ENCODE peak calls at places on chromosomes 3 and 15, in six cellular contexts. One of them, this sample, is unnamed.

GRCh38 chr3:22885039-22885438 is 318.1 kb upstream of the UBE2E2 start:
- DNase-seq in mesendoderm: no peak
- DNase-seq in neuronal stem cell: no peak
- DNase-seq in IMR-90: no peak
- DNase-seq in mesenchymal stem cell: no peak
- DNase-seq in H1: no peak
- DNase-seq in this sample: no peak

GRCh38 chr15:66862878-66863335 is 160.9 kb downstream of the SMAD6 start:
- DNase-seq in mesendoderm: peak; percentile 90
- DNase-seq in neuronal stem cell: peak; percentile 82
- DNase-seq in IMR-90: peak; percentile 87
- DNase-seq in mesenchymal stem cell: peak; percentile 92
- DNase-seq in H1: peak; percentile 77
- DNase-seq in this sample: peak; percentile 86

GRCh38 chr3:63814300-63814699 is 4.8 kb upstream of the C3orf49 start:
- DNase-seq in mesendoderm: peak; percentile 91
- DNase-seq in neuronal stem cell: no peak
- DNase-seq in IMR-90: peak; percentile 18
- DNase-seq in mesenchymal stem cell: no peak
- DNase-seq in H1: no peak
- DNase-seq in this sample: peak; percentile 2

GRCh38 chr15:56672721-56673120 is 60.6 kb downstream of the ZNF280D start:
- DNase-seq in mesendoderm: no peak
- DNase-seq in neuronal stem cell: no peak
- DNase-seq in IMR-90: peak; percentile 79
- DNase-seq in mesenchymal stem cell: peak; percentile 33
- DNase-seq in H1: no peak
- DNase-seq in this sample: no peak

GRCh38 chr3:110894574-110894973 is 177.0 kb upstream of the NECTIN3 start:
- DNase-seq in mesendoderm: no peak
- DNase-seq in neuronal stem cell: no peak
- DNase-seq in IMR-90: no peak
- DNase-seq in mesenchymal stem cell: peak; percentile 23
- DNase-seq in H1: no peak
- DNase-seq in this sample: peak; percentile 6

GRCh38 chr3:7332696-7333095 is 471.8 kb downstream of the GRM7 start:
- DNase-seq in mesendoderm: peak; percentile 71
- DNase-seq in neuronal stem cell: no peak
- DNase-seq in IMR-90: no peak
- DNase-seq in mesenchymal stem cell: no peak
- DNase-seq in H1: no peak
- DNase-seq in this sample: no peak

GRCh38 chr15:79397264-79397663 is 34.9 kb upstream of the MINAR1 start:
- DNase-seq in mesendoderm: no peak
- DNase-seq in neuronal stem cell: no peak
- DNase-seq in IMR-90: no peak
- DNase-seq in mesenchymal stem cell: no peak
- DNase-seq in H1: no peak
- DNase-seq in this sample: no peak

GRCh38 chr3:142211034-142211433 is 14.4 kb downstream of the GK5 start:
- DNase-seq in mesendoderm: peak; percentile 68
- DNase-seq in neuronal stem cell: no peak
- DNase-seq in IMR-90: no peak
- DNase-seq in mesenchymal stem cell: peak; percentile 5
- DNase-seq in H1: no peak
- DNase-seq in this sample: no peak

GRCh38 chr15:29636140-29636539 is 186.1 kb downstream of the TJP1 start:
- DNase-seq in mesendoderm: no peak
- DNase-seq in neuronal stem cell: no peak
- DNase-seq in IMR-90: no peak
- DNase-seq in mesenchymal stem cell: no peak
- DNase-seq in H1: no peak
- DNase-seq in this sample: no peak

GRCh38 chr3:162217603-162218002 is 721.0 kb downstream of the OTOL1 start:
- DNase-seq in mesendoderm: no peak
- DNase-seq in neuronal stem cell: no peak
- DNase-seq in IMR-90: peak; percentile 50
- DNase-seq in mesenchymal stem cell: no peak
- DNase-seq in H1: no peak
- DNase-seq in this sample: no peak

GRCh38 chr3:46356909-46357308 is 3.0 kb downstream of the CCR2 start:
- DNase-seq in mesendoderm: no peak
- DNase-seq in neuronal stem cell: no peak
- DNase-seq in IMR-90: no peak
- DNase-seq in mesenchymal stem cell: no peak
- DNase-seq in H1: no peak
- DNase-seq in this sample: no peak

GRCh38 chr15:43800286-43801136 is at the start of gene HYPK:
- DNase-seq in mesendoderm: peak; percentile 89
- DNase-seq in neuronal stem cell: peak; percentile 54
- DNase-seq in IMR-90: peak; percentile 83
- DNase-seq in mesenchymal stem cell: peak; percentile 89
- DNase-seq in H1: peak; percentile 41
- DNase-seq in this sample: peak; percentile 86

GRCh38 chr3:9646800-9647152 is 2.5 kb upstream of the MTMR14 start:
- DNase-seq in mesendoderm: no peak
- DNase-seq in neuronal stem cell: no peak
- DNase-seq in IMR-90: no peak
- DNase-seq in mesenchymal stem cell: no peak
- DNase-seq in H1: no peak
- DNase-seq in this sample: no peak

GRCh38 chr15:59484399-59484798 is 46.4 kb downstream of the FAM81A start:
- DNase-seq in mesendoderm: no peak
- DNase-seq in neuronal stem cell: no peak
- DNase-seq in IMR-90: no peak
- DNase-seq in mesenchymal stem cell: no peak
- DNase-seq in H1: no peak
- DNase-seq in this sample: no peak

GRCh38 chr3:187165144-187165543 is 25.8 kb upstream of the RPL39L start:
- DNase-seq in mesendoderm: peak; percentile 93
- DNase-seq in neuronal stem cell: peak; percentile 69
- DNase-seq in IMR-90: peak; percentile 55
- DNase-seq in mesenchymal stem cell: peak; percentile 69
- DNase-seq in H1: peak; percentile 56
- DNase-seq in this sample: peak; percentile 85

GRCh38 chr3:72255191-72255590 is 470.2 kb upstream of the PROK2 start:
- DNase-seq in mesendoderm: peak; percentile 86
- DNase-seq in neuronal stem cell: no peak
- DNase-seq in IMR-90: no peak
- DNase-seq in mesenchymal stem cell: peak; percentile 52
- DNase-seq in H1: no peak
- DNase-seq in this sample: peak; percentile 13

GRCh38 chr3:110767838-110768237 is 303.8 kb upstream of the NECTIN3 start:
- DNase-seq in mesendoderm: no peak
- DNase-seq in neuronal stem cell: no peak
- DNase-seq in IMR-90: no peak
- DNase-seq in mesenchymal stem cell: no peak
- DNase-seq in H1: no peak
- DNase-seq in this sample: no peak

GRCh38 chr3:58048301-58048700 is 40.1 kb downstream of the FLNB start:
- DNase-seq in mesendoderm: peak; percentile 71
- DNase-seq in neuronal stem cell: no peak
- DNase-seq in IMR-90: no peak
- DNase-seq in mesenchymal stem cell: peak; percentile 59
- DNase-seq in H1: no peak
- DNase-seq in this sample: peak; percentile 92

DNA sequence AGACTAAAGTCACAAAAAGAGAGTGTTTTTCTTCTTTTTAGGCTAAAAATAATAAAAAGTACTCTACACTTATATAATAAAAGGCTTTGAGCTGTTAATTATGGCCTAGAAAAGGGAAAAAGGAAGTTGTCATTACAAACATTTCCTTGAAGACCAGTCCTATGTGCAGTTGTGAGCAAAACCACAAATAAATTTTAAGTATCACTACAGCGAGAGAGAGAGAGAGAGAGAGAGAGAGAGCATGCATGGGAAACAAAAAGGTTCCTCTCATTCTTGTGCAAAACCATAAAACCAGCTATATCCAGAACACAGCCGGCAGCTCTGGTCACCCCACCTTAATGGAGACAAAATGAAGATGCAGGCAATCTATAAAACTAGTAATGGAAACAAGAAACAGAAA is 33.6 kb downstream of the HEG1 start:
- DNase-seq in mesendoderm: no peak
- DNase-seq in neuronal stem cell: no peak
- DNase-seq in IMR-90: no peak
- DNase-seq in mesenchymal stem cell: no peak
- DNase-seq in H1: no peak
- DNase-seq in this sample: no peak
- H3K4me3 ChIP-seq in mesendoderm: no peak overlapping the region
- H3K4me3 ChIP-seq in neuronal stem cell: no peak overlapping the region
- H3K4me3 ChIP-seq in IMR-90: no peak overlapping the region
- H3K4me3 ChIP-seq in mesenchymal stem cell: no peak overlapping the region
- H3K4me3 ChIP-seq in H1: no peak overlapping the region
- H3K4me3 ChIP-seq in this sample: no peak overlapping the region

DNA sequence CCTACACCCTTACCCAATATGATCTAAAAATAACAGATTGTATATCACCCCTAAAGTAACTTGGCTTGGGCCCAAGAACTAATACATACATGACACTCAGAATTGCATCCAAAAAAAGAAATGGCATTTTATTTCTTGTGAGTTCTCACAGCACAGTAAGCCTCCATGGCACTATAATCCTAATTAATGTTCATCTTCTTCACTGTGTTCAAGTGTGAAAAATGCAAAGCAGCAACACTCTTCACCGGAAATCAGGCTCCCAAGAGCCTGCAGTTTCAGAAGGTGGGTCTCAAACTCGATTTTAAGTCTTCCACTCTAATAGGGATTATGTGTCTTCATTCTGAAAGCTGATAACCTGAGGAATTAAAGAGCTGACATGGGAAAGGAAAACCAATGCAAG is 142.8 kb upstream of the TSC22D2 start:
- DNase-seq in mesendoderm: no peak
- DNase-seq in neuronal stem cell: no peak
- DNase-seq in IMR-90: no peak
- DNase-seq in mesenchymal stem cell: no peak
- DNase-seq in H1: no peak
- DNase-seq in this sample: no peak
- H2BK120ac ChIP-seq in mesendoderm: no peak overlapping the region
- H2BK120ac ChIP-seq in neuronal stem cell: no peak overlapping the region
- H2BK120ac ChIP-seq in IMR-90: no peak overlapping the region
- H2BK120ac ChIP-seq in mesenchymal stem cell: no peak overlapping the region
- H2BK120ac ChIP-seq in H1: no peak overlapping the region
- H2BK120ac ChIP-seq in this sample: no peak overlapping the region

GRCh38 chr3:77321646-77322045 is 281.7 kb downstream of the ROBO2 start:
- DNase-seq in mesendoderm: no peak
- DNase-seq in neuronal stem cell: no peak
- DNase-seq in IMR-90: no peak
- DNase-seq in mesenchymal stem cell: peak; percentile 7
- DNase-seq in H1: no peak
- DNase-seq in this sample: no peak
- H3K4me3 ChIP-seq in mesendoderm: no peak overlapping the region
- H3K4me3 ChIP-seq in neuronal stem cell: no peak overlapping the region
- H3K4me3 ChIP-seq in IMR-90: no peak overlapping the region
- H3K4me3 ChIP-seq in mesenchymal stem cell: no peak overlapping the region
- H3K4me3 ChIP-seq in H1: no peak overlapping the region
- H3K4me3 ChIP-seq in this sample: no peak overlapping the region

GRCh38 chr3:100210777-100211145 is 50.0 kb upstream of the TBC1D23 start:
- DNase-seq in mesendoderm: peak; percentile 43
- DNase-seq in neuronal stem cell: no peak
- DNase-seq in IMR-90: peak; percentile 95
- DNase-seq in mesenchymal stem cell: peak; percentile 99
- DNase-seq in H1: peak; percentile 31
- DNase-seq in this sample: peak; percentile 11
- H2BK120ac ChIP-seq in mesendoderm: no peak overlapping the region
- H2BK120ac ChIP-seq in neuronal stem cell: no peak overlapping the region
- H2BK120ac ChIP-seq in IMR-90: peak overlapping the region; percentile 96
- H2BK120ac ChIP-seq in mesenchymal stem cell: peak overlapping the region; percentile 44
- H2BK120ac ChIP-seq in H1: no peak overlapping the region
- H2BK120ac ChIP-seq in this sample: no peak overlapping the region

GRCh38 chr15:64502537-64502936 is 42.2 kb downstream of the ZNF609 start:
- DNase-seq in mesendoderm: no peak
- DNase-seq in neuronal stem cell: no peak
- DNase-seq in IMR-90: peak; percentile 28
- DNase-seq in mesenchymal stem cell: peak; percentile 49
- DNase-seq in H1: no peak
- DNase-seq in this sample: no peak

GRCh38 chr15:64503640-64504039 is 43.3 kb downstream of the ZNF609 start:
- DNase-seq in mesendoderm: no peak
- DNase-seq in neuronal stem cell: no peak
- DNase-seq in IMR-90: no peak
- DNase-seq in mesenchymal stem cell: peak; percentile 48
- DNase-seq in H1: no peak
- DNase-seq in this sample: no peak

GRCh38 chr15:64507845-64508244 is 47.5 kb downstream of the ZNF609 start:
- DNase-seq in mesendoderm: no peak
- DNase-seq in neuronal stem cell: no peak
- DNase-seq in IMR-90: no peak
- DNase-seq in mesenchymal stem cell: no peak
- DNase-seq in H1: no peak
- DNase-seq in this sample: no peak

GRCh38 chr15:64503197-64503596 is 42.8 kb downstream of the ZNF609 start:
- DNase-seq in mesendoderm: peak; percentile 55
- DNase-seq in neuronal stem cell: no peak
- DNase-seq in IMR-90: peak; percentile 74
- DNase-seq in mesenchymal stem cell: peak; percentile 88
- DNase-seq in H1: no peak
- DNase-seq in this sample: no peak

DNA sequence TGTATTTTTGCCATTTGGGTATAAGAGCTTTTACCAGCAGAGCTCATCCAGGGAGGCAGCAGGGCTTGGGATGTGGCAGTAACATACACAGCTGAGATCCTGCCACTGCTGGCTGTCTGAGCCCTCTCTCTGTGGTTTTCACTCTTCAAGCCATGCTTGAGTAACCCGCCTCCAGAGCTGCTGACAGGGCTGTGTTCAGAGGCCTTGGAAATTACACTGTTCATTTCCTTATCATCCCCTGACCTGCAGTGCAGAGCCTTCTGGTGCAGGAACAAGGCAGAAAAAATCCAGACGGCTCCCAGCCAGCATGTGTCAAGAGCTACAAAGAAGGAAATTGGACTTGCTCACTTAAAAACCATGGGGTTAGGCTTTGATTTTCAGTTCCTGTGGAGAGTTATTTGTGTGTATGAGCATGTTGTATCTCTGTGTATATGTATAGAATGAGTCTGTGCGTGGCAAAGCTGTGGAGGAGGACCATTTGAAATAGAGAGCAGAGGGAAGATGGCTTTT is 47.0 kb downstream of the ZNF609 start:
- DNase-seq in mesendoderm: no peak
- DNase-seq in neuronal stem cell: no peak
- DNase-seq in IMR-90: peak; percentile 92
- DNase-seq in mesenchymal stem cell: peak; percentile 95
- DNase-seq in H1: no peak
- DNase-seq in this sample: peak; percentile 5
- H3K4me3 ChIP-seq in mesendoderm: no peak overlapping the region
- H3K4me3 ChIP-seq in neuronal stem cell: no peak overlapping the region
- H3K4me3 ChIP-seq in IMR-90: no peak overlapping the region
- H3K4me3 ChIP-seq in mesenchymal stem cell: no peak overlapping the region
- H3K4me3 ChIP-seq in H1: no peak overlapping the region
- H3K4me3 ChIP-seq in this sample: no peak overlapping the region

This sample was measured in trophoblast cell.